ENCODE peak calls at places on chromosomes 1 and 21, in eight cellular contexts. G, A, F, J, Z, B, S and Q are unnamed samples.

GRCh38 chr1:19110266-19110927 is 99.7 kb downstream of the UBR4 start:
- DNase-seq in G (no peak), J (no peak), B (no peak), F (no peak), Z (no peak), S (no peak), A (no peak), Q (no peak)

GRCh38 chr1:91066545-91066944 is 44.7 kb upstream of the ZNF644 start:
- DNase-seq in J (no peak), S (no peak), B (no peak), F (no peak), A (no peak), G (no peak), Z (no peak), Q (no peak)

GRCh38 chr1:97365026-97365425 is 555.8 kb downstream of the DPYD start:
- DNase-seq in Z (no peak), J (no peak), F (no peak), G (no peak), A (no peak), B (no peak), S (no peak), Q (peak)

GRCh38 chr1:100752806-100753205 is 33.3 kb downstream of the VCAM1 start:
- DNase-seq in F (no peak), B (no peak), S (no peak), Z (no peak), G (no peak), J (no peak), A (no peak), Q (no peak)

GRCh38 chr1:16979475-16980327 is 719 bp downstream of the MFAP2 start:
- DNase-seq in A (no peak), Z (no peak), G (no peak), F (no peak), B (no peak), S (no peak), J (no peak), Q (peak)

GRCh38 chr1:190154744-190155143 is 322.9 kb downstream of the BRINP3 start:
- DNase-seq in G (no peak), S (no peak), A (no peak), J (no peak), Z (no peak), F (no peak), B (no peak), Q (no peak)

GRCh38 chr1:24292100-24292499 is 27.1 kb upstream of the GRHL3 start:
- DNase-seq in B (no peak), Z (no peak), F (no peak), S (no peak), J (no peak), G (no peak), A (no peak), Q (no peak)

GRCh38 chr1:74010206-74010605 is 187.8 kb downstream of the LRRIQ3 start:
- DNase-seq in G (no peak), Z (peak), A (no peak), F (no peak), J (no peak), S (peak), B (no peak), Q (no peak)

GRCh38 chr1:19814244-19814661 is 830 bp downstream of the RNF186 start:
- DNase-seq in S (no peak), J (no peak), G (no peak), Z (no peak), A (no peak), F (no peak), B (no peak), Q (no peak)

GRCh38 chr1:203480525-203481084 is 5.0 kb downstream of the PRELP start:
- DNase-seq in Z (peak), F (no peak), J (peak), A (peak), B (peak), G (no peak), S (peak), Q (peak)

GRCh38 chr21:33059319-33059894 is 10.5 kb upstream of the OLIG1 start:
- DNase-seq in J (no peak), S (no peak), A (no peak), B (no peak), G (no peak), F (no peak), Z (peak), Q (no peak)

GRCh38 chr1:54372978-54373377 is 33.2 kb downstream of the SSBP3 start:
- DNase-seq in Z (peak), F (no peak), B (no peak), S (no peak), J (no peak), A (no peak), G (peak), Q (no peak)

GRCh38 chr1:154943649-154944421 is 7.3 kb upstream of the PMVK start:
- DNase-seq in B (no peak), G (peak), S (no peak), Z (no peak), A (peak), J (peak), F (peak), Q (peak)

GRCh38 chr1:5690878-5691277 is 301.3 kb downstream of the NPHP4 start:
- DNase-seq in F (no peak), J (no peak), A (no peak), Z (no peak), B (no peak), G (no peak), S (no peak), Q (no peak)

GRCh38 chr1:107110346-107110745 is 30.5 kb upstream of the NTNG1 start:
- DNase-seq in B (no peak), A (no peak), Z (no peak), J (no peak), F (no peak), G (no peak), S (no peak), Q (no peak)

GRCh38 chr1:198408716-198409115 is 131.8 kb downstream of the ATP6V1G3 start:
- DNase-seq in S (no peak), B (no peak), G (no peak), F (no peak), Z (no peak), A (no peak), J (no peak), Q (no peak)

GRCh38 chr1:185559684-185560310 is 174.4 kb upstream of the HMCN1 start:
- DNase-seq in J (no peak), G (peak), F (no peak), Z (peak), S (peak), A (peak), B (peak), Q (peak)

GRCh38 chr1:110196917-110197782 is 13.0 kb upstream of the KCNC4 start:
- DNase-seq in S (peak), G (peak), Z (peak), F (peak), B (no peak), A (peak), J (peak), Q (peak)

GRCh38 chr1:47333578-47333921 is at the start of gene CMPK1:
- DNase-seq in A (peak), B (peak), J (peak), Z (peak), S (peak), F (peak), G (peak), Q (peak)

GRCh38 chr1:20339811-20340457 is 49.3 kb downstream of the VWA5B1 start:
- DNase-seq in Z (no peak), A (no peak), B (no peak), S (no peak), G (no peak), J (no peak), F (no peak), Q (peak)

GRCh38 chr1:98393719-98394118 is 267.8 kb upstream of the SNX7 start:
- DNase-seq in B (no peak), J (no peak), F (no peak), A (no peak), G (no peak), Z (no peak), S (no peak), Q (no peak)

GRCh38 chr1:233477359-233477758 is 136.5 kb upstream of the KCNK1 start:
- DNase-seq in F (peak), A (no peak), J (no peak), Z (peak), B (no peak), S (no peak), G (no peak), Q (no peak)

GRCh38 chr1:46418976-46419375 is 24.9 kb downstream of the FAAH start:
- DNase-seq in Z (no peak), B (no peak), J (no peak), S (no peak), A (no peak), G (no peak), F (no peak), Q (no peak)